ENCODE peak calls at places on chromosomes 13 and 19, in four cellular contexts. One of them, this sample, is unnamed.

GRCh38 chr13:74586839-74587238 is 452.6 kb upstream of the KLF12 start:
- DNase-seq in H1: no peak
- DNase-seq in SK-N-SH: no peak
- DNase-seq in K562: no peak
- DNase-seq in this sample: no peak

GRCh38 chr13:92843549-92843948 is 383.1 kb upstream of the GPC6 start:
- DNase-seq in H1: no peak
- DNase-seq in SK-N-SH: no peak
- DNase-seq in K562: no peak
- DNase-seq in this sample: no peak

GRCh38 chr13:112978561-112979405 is 9.8 kb downstream of the MCF2L start:
- DNase-seq in H1: no peak
- DNase-seq in SK-N-SH: peak
- DNase-seq in K562: no peak
- DNase-seq in this sample: no peak

GRCh38 chr19:41588497-41589209 is 12.7 kb downstream of the CEACAM21 start:
- DNase-seq in H1: no peak
- DNase-seq in SK-N-SH: no peak
- DNase-seq in K562: peak
- DNase-seq in this sample: no peak

GRCh38 chr19:20278342-20278741 is 111.3 kb downstream of the ZNF486 start:
- DNase-seq in H1: no peak
- DNase-seq in SK-N-SH: no peak
- DNase-seq in K562: no peak
- DNase-seq in this sample: no peak

GRCh38 chr13:112012705-112013085 is 54.3 kb upstream of the SOX1 start:
- DNase-seq in H1: no peak
- DNase-seq in SK-N-SH: no peak
- DNase-seq in K562: no peak
- DNase-seq in this sample: no peak

GRCh38 chr13:50910483-50910805 is 853 bp downstream of the RNASEH2B start:
- DNase-seq in H1: no peak
- DNase-seq in SK-N-SH: peak
- DNase-seq in K562: peak
- DNase-seq in this sample: no peak

GRCh38 chr19:50724522-50725217 is 1.5 kb downstream of the CLEC11A start:
- DNase-seq in H1: peak
- DNase-seq in SK-N-SH: peak
- DNase-seq in K562: peak
- DNase-seq in this sample: peak

GRCh38 chr19:42270346-42271044 is 1.4 kb downstream of the CIC start:
- DNase-seq in H1: no peak
- DNase-seq in SK-N-SH: peak
- DNase-seq in K562: no peak
- DNase-seq in this sample: no peak

GRCh38 chr13:100454876-100455275 is 133.7 kb downstream of the GGACT start:
- DNase-seq in H1: no peak
- DNase-seq in SK-N-SH: no peak
- DNase-seq in K562: no peak
- DNase-seq in this sample: no peak

GRCh38 chr19:37907735-37908066 is 693 bp downstream of the SIPA1L3 start:
- DNase-seq in H1: no peak
- DNase-seq in SK-N-SH: no peak
- DNase-seq in K562: no peak
- DNase-seq in this sample: no peak

GRCh38 chr13:97395437-97396136 is 38.4 kb upstream of the RAP2A start:
- DNase-seq in H1: no peak
- DNase-seq in SK-N-SH: no peak
- DNase-seq in K562: no peak
- DNase-seq in this sample: no peak

GRCh38 chr13:103528437-103528836 is 462.2 kb upstream of the SLC10A2 start:
- DNase-seq in H1: no peak
- DNase-seq in SK-N-SH: no peak
- DNase-seq in K562: no peak
- DNase-seq in this sample: no peak
- TF ChIP-seq NRF1 in H1: no peak
- TF ChIP-seq NRF1 in SK-N-SH: no peak
- TF ChIP-seq NRF1 in K562: no peak
- TF ChIP-seq NRF1 in this sample: no peak

GRCh38 chr13:94674609-94675348 is 37.6 kb downstream of the SOX21 start:
- DNase-seq in H1: no peak
- DNase-seq in SK-N-SH: peak
- DNase-seq in K562: peak
- DNase-seq in this sample: no peak
- TF ChIP-seq NRF1 in H1: no peak
- TF ChIP-seq NRF1 in SK-N-SH: no peak
- TF ChIP-seq NRF1 in K562: no peak
- TF ChIP-seq NRF1 in this sample: no peak

GRCh38 chr19:33785795-33786194 is 10.9 kb upstream of the KCTD15 start:
- DNase-seq in H1: no peak
- DNase-seq in SK-N-SH: no peak
- DNase-seq in K562: no peak
- DNase-seq in this sample: no peak
- TF ChIP-seq NRF1 in H1: no peak
- TF ChIP-seq NRF1 in SK-N-SH: no peak
- TF ChIP-seq NRF1 in K562: no peak
- TF ChIP-seq NRF1 in this sample: no peak

DNA sequence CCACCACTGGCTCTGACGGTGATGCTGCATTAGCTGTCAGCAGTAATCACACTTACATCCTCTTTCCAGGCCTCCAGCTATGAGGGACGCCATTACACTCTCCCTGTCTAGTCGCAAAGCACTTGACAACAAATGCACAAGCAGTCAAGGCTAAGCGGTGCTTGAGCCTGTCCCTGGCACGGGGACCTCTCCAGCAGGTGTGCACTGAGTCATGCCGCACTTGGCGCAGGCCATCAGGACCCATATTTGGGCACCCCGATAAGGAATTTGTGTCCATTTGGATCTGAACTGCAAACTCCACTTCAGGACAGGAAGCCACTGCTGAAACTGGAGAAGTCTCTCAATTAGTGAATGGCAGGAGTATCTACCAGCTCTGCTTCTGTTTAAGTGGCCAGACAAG is 301.9 kb upstream of the OBI1 start:
- DNase-seq in H1: no peak
- DNase-seq in SK-N-SH: no peak
- DNase-seq in K562: no peak
- DNase-seq in this sample: no peak
- TF ChIP-seq NRF1 in H1: no peak
- TF ChIP-seq NRF1 in SK-N-SH: no peak
- TF ChIP-seq NRF1 in K562: no peak
- TF ChIP-seq NRF1 in this sample: no peak

DNA sequence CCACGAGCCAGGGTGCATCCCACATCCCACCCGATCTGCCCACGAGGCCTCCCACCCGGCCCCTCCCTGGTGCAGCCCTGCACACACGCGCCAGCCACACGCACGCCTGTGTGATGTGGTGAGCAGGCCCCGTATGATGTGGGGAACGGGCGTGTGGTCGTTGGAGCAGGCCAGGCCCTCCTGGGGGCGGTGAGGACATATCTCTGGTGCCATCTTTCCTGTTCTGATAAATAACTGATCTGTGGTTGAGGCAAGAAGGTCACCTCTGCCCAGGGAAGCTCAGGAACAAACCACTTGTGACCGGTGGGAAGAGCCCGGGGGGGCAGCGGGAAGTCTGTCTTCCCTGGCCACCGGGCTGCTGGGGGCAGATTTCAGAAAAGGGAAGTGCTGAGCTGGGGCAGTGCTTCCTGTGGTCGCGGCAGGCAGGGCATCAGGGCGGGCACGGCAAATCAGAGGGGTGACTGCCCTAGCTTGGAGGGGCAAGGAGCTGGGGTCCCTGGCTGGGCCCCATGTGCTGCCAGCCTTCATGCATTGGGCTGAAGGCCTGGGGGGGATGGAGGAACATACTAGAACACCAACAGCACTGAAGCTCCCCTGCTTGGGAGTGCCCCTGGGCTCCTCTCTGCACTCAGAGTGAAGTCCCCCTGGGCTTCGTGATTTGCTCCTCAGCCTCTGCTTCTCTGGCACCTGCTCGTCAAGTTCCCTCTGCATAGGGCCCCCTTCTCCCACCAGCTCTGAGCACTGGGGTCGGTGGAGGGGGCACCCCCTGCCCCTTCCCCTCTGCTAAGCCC is 35.2 kb upstream of the SLC7A10 start:
- DNase-seq in H1: no peak
- DNase-seq in SK-N-SH: no peak
- DNase-seq in K562: no peak
- DNase-seq in this sample: no peak
- TF ChIP-seq NRF1 in H1: no peak
- TF ChIP-seq NRF1 in SK-N-SH: no peak
- TF ChIP-seq NRF1 in K562: no peak
- TF ChIP-seq NRF1 in this sample: no peak

GRCh38 chr19:31070676-31071075 is 278.6 kb downstream of the TSHZ3 start:
- DNase-seq in H1: no peak
- DNase-seq in SK-N-SH: no peak
- DNase-seq in K562: no peak
- DNase-seq in this sample: no peak

GRCh38 chr19:31068268-31068667 is 281.0 kb downstream of the TSHZ3 start:
- DNase-seq in H1: no peak
- DNase-seq in SK-N-SH: no peak
- DNase-seq in K562: no peak
- DNase-seq in this sample: no peak

GRCh38 chr19:31071157-31071855 is 277.9 kb downstream of the TSHZ3 start:
- DNase-seq in H1: no peak
- DNase-seq in SK-N-SH: no peak
- DNase-seq in K562: no peak
- DNase-seq in this sample: no peak

GRCh38 chr19:31073485-31074221 is 275.6 kb downstream of the TSHZ3 start:
- DNase-seq in H1: no peak
- DNase-seq in SK-N-SH: no peak
- DNase-seq in K562: no peak
- DNase-seq in this sample: no peak

DNA sequence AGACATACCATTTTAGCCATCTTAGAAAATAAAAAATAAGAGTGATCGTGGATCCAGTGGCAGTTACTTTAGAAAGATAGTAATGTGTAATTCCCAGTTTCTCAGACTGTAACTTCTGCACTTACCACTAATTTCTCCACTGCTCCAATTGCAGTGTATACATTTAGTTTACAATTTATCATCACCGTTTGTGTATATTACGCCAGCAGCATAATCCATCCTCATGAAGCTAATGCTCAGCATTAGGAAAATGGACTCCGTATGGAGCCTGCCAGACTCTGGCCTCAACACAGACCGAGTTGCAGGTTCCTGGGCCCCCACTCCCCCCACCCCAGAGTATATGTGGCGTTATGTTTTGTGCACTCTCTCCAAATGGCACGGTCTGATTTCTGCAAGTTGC is 279.1 kb downstream of the TSHZ3 start:
- DNase-seq in H1: no peak
- DNase-seq in SK-N-SH: no peak
- DNase-seq in K562: no peak
- DNase-seq in this sample: no peak
- TF ChIP-seq NRF1 in H1: no peak
- TF ChIP-seq NRF1 in SK-N-SH: no peak
- TF ChIP-seq NRF1 in K562: no peak
- TF ChIP-seq NRF1 in this sample: no peak

GRCh38 chr13:43905435-43906031 is 25.8 kb downstream of the LACC1 start:
- DNase-seq in H1: no peak
- DNase-seq in SK-N-SH: peak
- DNase-seq in K562: peak
- DNase-seq in this sample: no peak
- TF ChIP-seq NRF1 in H1: no peak
- TF ChIP-seq NRF1 in SK-N-SH: no peak
- TF ChIP-seq NRF1 in K562: no peak
- TF ChIP-seq NRF1 in this sample: no peak

DNA sequence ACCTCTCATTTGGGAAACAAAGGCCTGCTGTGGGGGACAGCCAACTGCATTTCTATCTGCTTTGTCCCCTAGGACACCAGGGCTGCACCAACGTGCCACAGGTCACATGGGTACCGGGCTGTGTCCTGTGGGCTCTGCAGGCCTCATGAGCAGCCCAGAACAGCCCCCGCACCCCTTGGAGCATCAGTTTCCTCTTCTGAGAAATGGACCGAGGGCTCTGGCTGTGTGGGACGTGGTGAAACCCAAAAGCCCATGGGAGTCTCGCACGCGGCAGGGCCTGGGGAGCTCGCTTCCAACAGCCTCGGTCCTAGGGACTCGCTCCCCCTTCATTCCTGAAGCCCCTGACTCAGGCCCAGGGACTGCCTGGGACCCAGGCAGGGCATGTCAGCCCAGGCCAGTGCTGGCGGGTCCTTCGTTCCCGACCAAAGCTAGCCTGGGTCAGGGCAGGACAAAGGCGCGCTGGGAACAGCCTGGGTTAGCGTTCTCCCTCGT is 4.7 kb downstream of the TCF3 start:
- DNase-seq in H1: no peak
- DNase-seq in SK-N-SH: no peak
- DNase-seq in K562: no peak
- DNase-seq in this sample: no peak
- TF ChIP-seq NRF1 in H1: no peak
- TF ChIP-seq NRF1 in SK-N-SH: no peak
- TF ChIP-seq NRF1 in K562: no peak
- TF ChIP-seq NRF1 in this sample: no peak

GRCh38 chr19:55212447-55212846 is 3.1 kb upstream of the PTPRH start:
- DNase-seq in H1: no peak
- DNase-seq in SK-N-SH: no peak
- DNase-seq in K562: peak
- DNase-seq in this sample: peak

GRCh38 chr19:55208880-55209429 is 346 bp downstream of the PTPRH start:
- DNase-seq in H1: no peak
- DNase-seq in SK-N-SH: no peak
- DNase-seq in K562: peak
- DNase-seq in this sample: no peak

GRCh38 chr19:55209430-55210119 is at the start of gene PTPRH:
- DNase-seq in H1: no peak
- DNase-seq in SK-N-SH: no peak
- DNase-seq in K562: peak
- DNase-seq in this sample: no peak

GRCh38 chr19:55206664-55207500 is 2.4 kb downstream of the PTPRH start:
- DNase-seq in H1: no peak
- DNase-seq in SK-N-SH: peak
- DNase-seq in K562: peak
- DNase-seq in this sample: no peak

DNA sequence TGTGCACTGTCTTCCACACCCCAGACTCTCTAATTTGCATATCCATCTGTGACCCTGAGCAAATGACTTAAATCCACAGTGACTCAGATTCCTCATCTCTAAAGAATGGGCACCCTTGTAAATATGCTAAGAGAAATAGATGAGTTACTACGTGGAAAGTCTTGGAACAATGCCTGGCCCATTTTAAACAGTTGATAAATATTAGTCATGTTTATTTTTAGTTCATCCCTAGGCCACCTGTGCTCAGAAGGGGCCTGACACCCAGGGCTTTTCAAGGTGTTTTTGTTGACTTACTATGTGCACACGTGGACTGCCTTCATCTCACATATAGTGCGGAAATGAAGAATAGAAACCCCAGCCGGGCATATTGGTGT is 806 bp upstream of the PTPRH start:
- DNase-seq in H1: no peak
- DNase-seq in SK-N-SH: no peak
- DNase-seq in K562: no peak
- DNase-seq in this sample: no peak
- TF ChIP-seq NRF1 in H1: no peak
- TF ChIP-seq NRF1 in SK-N-SH: no peak
- TF ChIP-seq NRF1 in K562: no peak
- TF ChIP-seq NRF1 in this sample: no peak

This sample was measured in GM12878.